ENCODE peak calls at places on chromosomes 16 and 17, in eight cellular contexts. One of them, this sample, is unnamed.

GRCh38 chr17:29051194-29051593 is 8.3 kb downstream of the PIPOX start:
- DNase-seq in cardiac fibroblast: no peak
- DNase-seq in HCT116: no peak
- DNase-seq in H9: no peak
- DNase-seq in HFFc6: no peak
- DNase-seq in bronchial epithelial cell: no peak
- DNase-seq in neural crest cell: no peak
- DNase-seq in cardiac muscle cell: no peak
- DNase-seq in this sample: no peak

GRCh38 chr16:19329932-19330331 is 44.4 kb downstream of the CLEC19A start:
- DNase-seq in cardiac fibroblast: no peak
- DNase-seq in HCT116: peak
- DNase-seq in H9: no peak
- DNase-seq in HFFc6: no peak
- DNase-seq in bronchial epithelial cell: peak
- DNase-seq in neural crest cell: no peak
- DNase-seq in cardiac muscle cell: no peak
- DNase-seq in this sample: no peak

GRCh38 chr17:66491213-66491612 is 188.8 kb downstream of the PRKCA start:
- DNase-seq in cardiac fibroblast: no peak
- DNase-seq in HCT116: no peak
- DNase-seq in H9: no peak
- DNase-seq in HFFc6: no peak
- DNase-seq in bronchial epithelial cell: no peak
- DNase-seq in neural crest cell: no peak
- DNase-seq in cardiac muscle cell: no peak
- DNase-seq in this sample: no peak

GRCh38 chr17:36183001-36183810 is 6.8 kb upstream of the TBC1D3B start:
- DNase-seq in cardiac fibroblast: peak
- DNase-seq in HCT116: peak
- DNase-seq in H9: peak
- DNase-seq in HFFc6: peak
- DNase-seq in bronchial epithelial cell: peak
- DNase-seq in neural crest cell: peak
- DNase-seq in cardiac muscle cell: peak
- DNase-seq in this sample: peak

GRCh38 chr16:24845726-24846547 is at the start of gene SLC5A11:
- DNase-seq in cardiac fibroblast: no peak
- DNase-seq in HCT116: no peak
- DNase-seq in H9: no peak
- DNase-seq in HFFc6: no peak
- DNase-seq in bronchial epithelial cell: no peak
- DNase-seq in neural crest cell: no peak
- DNase-seq in cardiac muscle cell: no peak
- DNase-seq in this sample: no peak

GRCh38 chr17:40646791-40647548 is 648 bp downstream of the SMARCE1 start:
- DNase-seq in cardiac fibroblast: peak
- DNase-seq in HCT116: peak
- DNase-seq in H9: no peak
- DNase-seq in HFFc6: peak
- DNase-seq in bronchial epithelial cell: peak
- DNase-seq in neural crest cell: peak
- DNase-seq in cardiac muscle cell: peak
- DNase-seq in this sample: no peak

GRCh38 chr16:75195811-75196790 is 10.9 kb downstream of the CTRB2 start:
- DNase-seq in cardiac fibroblast: no peak
- DNase-seq in HCT116: no peak
- DNase-seq in H9: no peak
- DNase-seq in HFFc6: no peak
- DNase-seq in bronchial epithelial cell: no peak
- DNase-seq in neural crest cell: no peak
- DNase-seq in cardiac muscle cell: no peak
- DNase-seq in this sample: no peak

GRCh38 chr17:32927201-32927723 is 691 bp upstream of the TMEM98 start:
- DNase-seq in cardiac fibroblast: no peak
- DNase-seq in HCT116: no peak
- DNase-seq in H9: no peak
- DNase-seq in HFFc6: no peak
- DNase-seq in bronchial epithelial cell: no peak
- DNase-seq in neural crest cell: no peak
- DNase-seq in cardiac muscle cell: no peak
- DNase-seq in this sample: no peak

GRCh38 chr17:3838206-3838605 is 7.8 kb downstream of the NCBP3 start:
- DNase-seq in cardiac fibroblast: no peak
- DNase-seq in HCT116: peak
- DNase-seq in H9: no peak
- DNase-seq in HFFc6: no peak
- DNase-seq in bronchial epithelial cell: peak
- DNase-seq in neural crest cell: no peak
- DNase-seq in cardiac muscle cell: no peak
- DNase-seq in this sample: no peak

GRCh38 chr17:75013077-75013391 is 564 bp downstream of the MRPL58 start:
- DNase-seq in cardiac fibroblast: no peak
- DNase-seq in HCT116: no peak
- DNase-seq in H9: no peak
- DNase-seq in HFFc6: no peak
- DNase-seq in bronchial epithelial cell: no peak
- DNase-seq in neural crest cell: no peak
- DNase-seq in cardiac muscle cell: no peak
- DNase-seq in this sample: no peak

GRCh38 chr17:75009139-75009724 is 3.2 kb upstream of the MRPL58 start:
- DNase-seq in cardiac fibroblast: no peak
- DNase-seq in HCT116: no peak
- DNase-seq in H9: no peak
- DNase-seq in HFFc6: no peak
- DNase-seq in bronchial epithelial cell: no peak
- DNase-seq in neural crest cell: no peak
- DNase-seq in cardiac muscle cell: no peak
- DNase-seq in this sample: no peak

GRCh38 chr17:75011788-75012319 is 616 bp upstream of the MRPL58 start:
- DNase-seq in cardiac fibroblast: peak
- DNase-seq in HCT116: no peak
- DNase-seq in H9: no peak
- DNase-seq in HFFc6: peak
- DNase-seq in bronchial epithelial cell: no peak
- DNase-seq in neural crest cell: no peak
- DNase-seq in cardiac muscle cell: no peak
- DNase-seq in this sample: no peak

GRCh38 chr17:75012320-75013076 is at the start of gene MRPL58:
- DNase-seq in cardiac fibroblast: peak
- DNase-seq in HCT116: peak
- DNase-seq in H9: peak
- DNase-seq in HFFc6: peak
- DNase-seq in bronchial epithelial cell: peak
- DNase-seq in neural crest cell: peak
- DNase-seq in cardiac muscle cell: peak
- DNase-seq in this sample: peak

GRCh38 chr17:75010683-75011406 is 1.6 kb upstream of the MRPL58 start:
- DNase-seq in cardiac fibroblast: peak
- DNase-seq in HCT116: no peak
- DNase-seq in H9: peak
- DNase-seq in HFFc6: peak
- DNase-seq in bronchial epithelial cell: peak
- DNase-seq in neural crest cell: no peak
- DNase-seq in cardiac muscle cell: no peak
- DNase-seq in this sample: no peak
- TF ChIP-seq CTCF in cardiac fibroblast: no peak
- TF ChIP-seq CTCF in HCT116: peak
- TF ChIP-seq CTCF in H9: no peak
- TF ChIP-seq CTCF in HFFc6: no peak
- TF ChIP-seq CTCF in bronchial epithelial cell: no peak
- TF ChIP-seq CTCF in neural crest cell: no peak
- TF ChIP-seq CTCF in cardiac muscle cell: no peak
- TF ChIP-seq CTCF in this sample: no peak

GRCh38 chr16:58339452-58339938 is 44.7 kb upstream of the PRSS54 start:
- DNase-seq in cardiac fibroblast: peak
- DNase-seq in HCT116: peak
- DNase-seq in H9: peak
- DNase-seq in HFFc6: peak
- DNase-seq in bronchial epithelial cell: peak
- DNase-seq in neural crest cell: no peak
- DNase-seq in cardiac muscle cell: peak
- DNase-seq in this sample: no peak
- TF ChIP-seq CTCF in cardiac fibroblast: peak
- TF ChIP-seq CTCF in HCT116: peak
- TF ChIP-seq CTCF in H9: peak
- TF ChIP-seq CTCF in HFFc6: peak
- TF ChIP-seq CTCF in bronchial epithelial cell: no peak
- TF ChIP-seq CTCF in neural crest cell: peak
- TF ChIP-seq CTCF in cardiac muscle cell: peak
- TF ChIP-seq CTCF in this sample: peak

GRCh38 chr17:44759096-44759915 is 518 bp downstream of the ADAM11 start:
- DNase-seq in cardiac fibroblast: no peak
- DNase-seq in HCT116: no peak
- DNase-seq in H9: peak
- DNase-seq in HFFc6: no peak
- DNase-seq in bronchial epithelial cell: no peak
- DNase-seq in neural crest cell: peak
- DNase-seq in cardiac muscle cell: peak
- DNase-seq in this sample: no peak
- TF ChIP-seq CTCF in cardiac fibroblast: no peak
- TF ChIP-seq CTCF in HCT116: no peak
- TF ChIP-seq CTCF in H9: peak
- TF ChIP-seq CTCF in HFFc6: peak
- TF ChIP-seq CTCF in bronchial epithelial cell: no peak
- TF ChIP-seq CTCF in neural crest cell: peak
- TF ChIP-seq CTCF in cardiac muscle cell: peak
- TF ChIP-seq CTCF in this sample: peak

DNA sequence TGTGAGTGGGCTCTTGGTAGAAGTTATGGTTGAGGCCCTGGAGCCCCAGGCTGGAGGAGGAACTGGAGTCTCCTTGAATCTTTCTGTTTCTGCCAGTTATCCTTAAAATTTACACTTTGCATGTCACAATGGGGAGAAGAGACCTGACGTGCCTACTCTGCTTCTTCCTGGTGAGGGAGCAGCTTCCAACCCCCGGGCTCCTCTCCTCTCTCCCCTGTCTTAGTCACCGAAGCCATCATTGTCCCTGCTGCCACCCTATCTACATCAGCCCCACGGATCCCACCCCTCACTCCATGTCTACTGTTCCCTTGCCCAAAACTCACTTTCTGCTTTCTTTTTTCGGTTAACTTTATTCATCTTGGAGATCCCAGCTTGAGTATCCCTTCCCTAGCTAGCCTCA is 17.6 kb downstream of the DNAJA3 start:
- DNase-seq in cardiac fibroblast: no peak
- DNase-seq in HCT116: no peak
- DNase-seq in H9: no peak
- DNase-seq in HFFc6: no peak
- DNase-seq in bronchial epithelial cell: no peak
- DNase-seq in neural crest cell: no peak
- DNase-seq in cardiac muscle cell: no peak
- DNase-seq in this sample: no peak
- TF ChIP-seq CTCF in cardiac fibroblast: no peak
- TF ChIP-seq CTCF in HCT116: no peak
- TF ChIP-seq CTCF in H9: no peak
- TF ChIP-seq CTCF in HFFc6: no peak
- TF ChIP-seq CTCF in bronchial epithelial cell: no peak
- TF ChIP-seq CTCF in neural crest cell: no peak
- TF ChIP-seq CTCF in cardiac muscle cell: no peak
- TF ChIP-seq CTCF in this sample: no peak

GRCh38 chr17:43327834-43328420 is 70.9 kb upstream of the ARL4D start:
- DNase-seq in cardiac fibroblast: no peak
- DNase-seq in HCT116: no peak
- DNase-seq in H9: no peak
- DNase-seq in HFFc6: peak
- DNase-seq in bronchial epithelial cell: no peak
- DNase-seq in neural crest cell: no peak
- DNase-seq in cardiac muscle cell: no peak
- DNase-seq in this sample: no peak

GRCh38 chr17:43326490-43327275 is 72.1 kb upstream of the ARL4D start:
- DNase-seq in cardiac fibroblast: no peak
- DNase-seq in HCT116: no peak
- DNase-seq in H9: no peak
- DNase-seq in HFFc6: no peak
- DNase-seq in bronchial epithelial cell: no peak
- DNase-seq in neural crest cell: no peak
- DNase-seq in cardiac muscle cell: no peak
- DNase-seq in this sample: no peak

GRCh38 chr17:43328650-43329049 is 70.1 kb upstream of the ARL4D start:
- DNase-seq in cardiac fibroblast: no peak
- DNase-seq in HCT116: no peak
- DNase-seq in H9: no peak
- DNase-seq in HFFc6: no peak
- DNase-seq in bronchial epithelial cell: peak
- DNase-seq in neural crest cell: no peak
- DNase-seq in cardiac muscle cell: no peak
- DNase-seq in this sample: no peak

GRCh38 chr17:43327421-43327820 is 71.4 kb upstream of the ARL4D start:
- DNase-seq in cardiac fibroblast: no peak
- DNase-seq in HCT116: no peak
- DNase-seq in H9: no peak
- DNase-seq in HFFc6: peak
- DNase-seq in bronchial epithelial cell: no peak
- DNase-seq in neural crest cell: no peak
- DNase-seq in cardiac muscle cell: no peak
- DNase-seq in this sample: no peak

DNA sequence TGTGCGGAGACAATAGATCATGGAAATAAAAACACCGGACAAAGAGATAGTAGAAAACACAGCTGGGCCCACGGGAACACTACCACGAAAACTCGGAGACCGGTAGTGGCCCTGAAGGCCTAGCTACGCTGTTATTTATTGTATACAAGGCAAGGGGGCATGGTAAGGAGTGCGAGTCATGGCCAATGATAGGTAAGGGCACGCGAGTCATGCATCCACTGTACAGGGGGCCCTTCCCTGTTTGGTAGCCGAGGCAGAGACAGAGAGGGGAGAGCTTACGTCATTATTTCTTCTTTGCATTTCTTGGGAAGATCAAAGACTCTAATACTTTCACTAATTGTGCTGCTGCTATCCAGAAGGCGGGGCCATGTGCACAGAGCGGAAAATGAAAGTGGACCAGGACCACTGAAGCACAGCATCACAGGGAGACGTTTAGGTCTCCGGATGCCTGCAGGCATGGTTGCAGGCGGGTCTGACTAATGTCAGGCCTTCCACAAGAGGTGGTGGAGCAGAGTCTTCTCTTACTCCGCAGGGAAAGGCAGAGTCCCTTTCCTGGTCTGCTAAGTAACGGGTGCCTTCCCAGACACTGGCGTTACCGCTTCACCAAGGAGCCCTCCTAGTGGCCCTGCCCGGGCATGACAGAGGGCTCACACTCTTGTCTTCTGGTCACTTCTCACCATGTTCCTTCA is 74.4 kb upstream of the ARL4D start:
- DNase-seq in cardiac fibroblast: no peak
- DNase-seq in HCT116: no peak
- DNase-seq in H9: peak
- DNase-seq in HFFc6: no peak
- DNase-seq in bronchial epithelial cell: no peak
- DNase-seq in neural crest cell: no peak
- DNase-seq in cardiac muscle cell: no peak
- DNase-seq in this sample: no peak
- TF ChIP-seq CTCF in cardiac fibroblast: peak
- TF ChIP-seq CTCF in HCT116: no peak
- TF ChIP-seq CTCF in H9: peak
- TF ChIP-seq CTCF in HFFc6: peak
- TF ChIP-seq CTCF in bronchial epithelial cell: no peak
- TF ChIP-seq CTCF in neural crest cell: no peak
- TF ChIP-seq CTCF in cardiac muscle cell: no peak
- TF ChIP-seq CTCF in this sample: peak